ENCODE peak calls at places on chromosome 5, in six cellular contexts. X is HS-5; U is choroid plexus epithelial cell; C is activated T-helper 1 cell treated with anti-CD3 and anti-CD28 coated beads, Interleukin-12 subunit alpha, Interleukin-12 subunit beta, Interleukin-2, Interleukin-4 antibody, amounts not matched to agents 30 ng/mL and 10 ng/mL and 1 ng/mL, durations not matched to agents 14 hours and 24 hours and 36 hours; M is type B pancreatic cell; H is stimulated activated naive CD8-positive, alpha-beta T cell treated with anti-CD3 and anti-CD28 coated beads, Interleukin-15, amount 100 ng/mL, for 72 hours. N is an unnamed sample.

GRCh38 chr5:127031147-127031862 is 947 bp upstream of the MARCHF3 start:
- DNase-seq in C (peak), U (no peak), X (no peak), M (no peak), H (peak), N (no peak)

GRCh38 chr5:139422307-139422893 is 16.9 kb downstream of the DNAJC18 start:
- DNase-seq in M (no peak), U (peak), H (peak), C (peak), X (no peak), N (peak)

GRCh38 chr5:151023651-151024050 is 3.3 kb downstream of the GPX3 start:
- DNase-seq in H (no peak), M (no peak), C (no peak), X (no peak), U (no peak), N (no peak)

GRCh38 chr5:96721351-96721970 is 59.3 kb downstream of the CAST start:
- DNase-seq in H (no peak), C (no peak), M (no peak), X (no peak), U (peak), N (peak)

GRCh38 chr5:3325206-3325605 is 270.4 kb upstream of the IRX1 start:
- DNase-seq in M (no peak), H (no peak), X (no peak), C (no peak), U (no peak), N (no peak)

GRCh38 chr5:42951169-42951846 is 88.8 kb downstream of the ANXA2R start:
- DNase-seq in U (peak), X (no peak), M (no peak), H (peak), C (peak), N (peak)

GRCh38 chr5:149951138-149951749 is 6.7 kb upstream of the PDE6A start:
- DNase-seq in C (no peak), H (no peak), X (no peak), U (no peak), M (no peak), N (no peak)

GRCh38 chr5:142699105-142699720 is 13.3 kb upstream of the FGF1 start:
- DNase-seq in C (peak), H (peak), U (peak), X (peak), M (peak), N (peak)

GRCh38 chr5:124670672-124671592 is 75.5 kb downstream of the ZNF608 start:
- DNase-seq in U (peak), H (no peak), M (no peak), X (no peak), C (no peak), N (no peak)

GRCh38 chr5:5905186-5905585 is 473.2 kb downstream of the MED10 start:
- DNase-seq in H (no peak), C (no peak), U (no peak), X (no peak), M (no peak), N (no peak)

GRCh38 chr5:180193749-180194375 is 15.1 kb downstream of the RASGEF1C start:
- DNase-seq in C (no peak), X (no peak), H (no peak), U (no peak), M (peak), N (no peak)

GRCh38 chr5:153489611-153490010 is 859 bp upstream of the GRIA1 start:
- DNase-seq in X (no peak), M (no peak), U (no peak), H (no peak), C (no peak), N (peak)

N was measured in IMR-90.